ENCODE peak calls at places on chromosomes 12 and 14, in four cellular contexts. O is brain microvascular endothelial cell; Y is ascending aorta; I is CD8-positive, alpha-beta T cell. G is an unnamed sample. For H3K36me3, the result is how much of the 10 kb centered on the place peaks cover.

GRCh38 chr12:109609256-109609821 is 35.7 kb downstream of the MVK start:
- DNase-seq in I (no peak), O (no peak), Y (no peak), G (no peak)

GRCh38 chr12:51819851-51820720 is 28.4 kb downstream of the FIGNL2 start:
- DNase-seq in I (no peak), Y (no peak), O (no peak), G (no peak)

GRCh38 chr14:88992011-88992410 is 167.6 kb downstream of the TTC8 start:
- DNase-seq in O (no peak), I (no peak), Y (no peak), G (no peak)

GRCh38 chr14:102749393-102749792 is 27.9 kb upstream of the TRAF3 start:
- DNase-seq in Y (no peak), O (no peak), I (no peak), G (no peak)

GRCh38 chr12:112352921-112353320 is 29.3 kb downstream of the HECTD4 start:
- DNase-seq in O (no peak), Y (no peak), I (no peak), G (no peak)

GRCh38 chr12:129540249-129540648 is 363.6 kb downstream of the TMEM132D start:
- DNase-seq in I (no peak), O (no peak), Y (no peak), G (no peak)

GRCh38 chr14:51666831-51667230 is 15.1 kb downstream of the FRMD6 start:
- DNase-seq in I (no peak), Y (no peak), O (no peak), G (no peak)

GRCh38 chr14:56482306-56482705 is 97.3 kb upstream of the TMEM260 start:
- DNase-seq in O (peak), I (no peak), Y (no peak), G (no peak)

GRCh38 chr12:118743896-118744700 is 237.2 kb upstream of the SRRM4 start:
- DNase-seq in O (no peak), Y (no peak), I (no peak), G (no peak)

GRCh38 chr12:1840981-1841425 is 20.6 kb downstream of the LRTM2 start:
- DNase-seq in Y (no peak), O (no peak), I (no peak), G (no peak)

GRCh38 chr12:86837246-86837645 is 581.1 kb upstream of the MGAT4C start:
- DNase-seq in O (no peak), Y (no peak), I (no peak), G (no peak)

GRCh38 chr12:66398931-66399625 is 96.8 kb downstream of the HELB start:
- DNase-seq in O (peak), I (no peak), Y (no peak), G (no peak)

GRCh38 chr12:4148418-4149056 is 125.0 kb upstream of the CCND2 start:
- DNase-seq in I (peak), O (no peak), Y (no peak), G (no peak)

GRCh38 chr14:42884100-42884499 is 1277.4 kb downstream of the LRFN5 start:
- DNase-seq in O (no peak), I (no peak), Y (no peak), G (peak)

GRCh38 chr14:63510538-63510937 is 32.6 kb downstream of the PPP2R5E start:
- DNase-seq in Y (no peak), O (no peak), I (no peak), G (no peak)

GRCh38 chr14:62077676-62078261 is 315.5 kb downstream of the SNAPC1 start:
- DNase-seq in O (no peak), Y (no peak), I (no peak), G (no peak)

GRCh38 chr12:19287302-19287701 is 152.0 kb upstream of the AEBP2 start:
- DNase-seq in I (no peak), Y (no peak), O (no peak), G (no peak)

GRCh38 chr14:25108959-25109358 is 59.0 kb upstream of the STXBP6 start:
- DNase-seq in O (no peak), Y (no peak), I (no peak), G (no peak)

GRCh38 chr14:79841433-79841832 is 369.9 kb downstream of the DIO2 start:
- DNase-seq in O (no peak), Y (no peak), I (no peak), G (no peak)

GRCh38 chr14:35050652-35051051 is 4.6 kb downstream of the FAM177A1 start:
- DNase-seq in I (no peak), O (peak), Y (no peak), G (no peak)

GRCh38 chr12:127980585-127980984 is 286.4 kb upstream of the TMEM132C start:
- DNase-seq in Y (no peak), O (no peak), I (no peak), G (no peak)

GRCh38 chr12:52266514-52266913 is 7.9 kb upstream of the KRT86 start:
- DNase-seq in I (no peak), Y (no peak), O (no peak), G (no peak)

GRCh38 chr14:97977711-97978261 is 1180.6 kb downstream of the VRK1 start:
- DNase-seq in Y (peak), I (peak), O (no peak), G (no peak)

GRCh38 chr12:5485471-5485870 is 53.6 kb downstream of the NTF3 start:
- DNase-seq in O (no peak), I (no peak), Y (no peak), G (no peak)

GRCh38 chr14:24392327-24393098 is 6.3 kb upstream of the NYNRIN start:
- DNase-seq in Y (no peak), I (no peak), O (peak), G (no peak)

GRCh38 chr12:123714302-123714627 is 2.1 kb downstream of the ATP6V0A2 start:
- DNase-seq in O (no peak), Y (no peak), I (no peak), G (no peak)

GRCh38 chr12:49624919-49625577 is 1.7 kb downstream of the PRPF40B start:
- DNase-seq in I (no peak), O (no peak), Y (no peak), G (no peak)

GRCh38 chr12:31362759-31363415 is 36.9 kb upstream of the SINHCAF start:
- DNase-seq in O (no peak), Y (no peak), I (no peak), G (no peak)

GRCh38 chr12:111636209-111636928 is 37.3 kb upstream of the ATXN2 start:
- DNase-seq in Y (no peak), O (peak), I (no peak), G (no peak)

GRCh38 chr12:85642810-85643209 is 193.4 kb downstream of the RASSF9 start:
- DNase-seq in I (no peak), O (peak), Y (no peak), G (no peak)

GRCh38 chr12:108594-108993 is 42.0 kb downstream of the IQSEC3 start:
- DNase-seq in Y (no peak), I (no peak), O (no peak), G (no peak)

GRCh38 chr14:104594310-104595046 is 10.1 kb downstream of the TMEM179 start:
- DNase-seq in O (no peak), Y (no peak), I (no peak), G (no peak)

GRCh38 chr12:75489613-75490210 is 9.2 kb downstream of the GLIPR1 start:
- DNase-seq in Y (no peak), O (no peak), I (no peak), G (no peak)

GRCh38 chr12:13189254-13189653 is 7.3 kb upstream of the EMP1 start:
- DNase-seq in I (no peak), Y (no peak), O (no peak), G (no peak)

GRCh38 chr14:55138091-55138490 is 9.0 kb downstream of the LGALS3 start:
- DNase-seq in O (no peak), I (no peak), Y (no peak), G (no peak)

GRCh38 chr14:102454711-102455110 is 54.9 kb downstream of the ANKRD9 start:
- DNase-seq in Y (no peak), O (no peak), I (no peak), G (no peak)

GRCh38 chr12:38162013-38162412 is 154.6 kb upstream of the ALG10B start:
- DNase-seq in I (no peak), Y (no peak), O (no peak), G (no peak)

GRCh38 chr12:52207895-52208294 is 16.1 kb upstream of the KRT80 start:
- DNase-seq in I (no peak), Y (peak), O (no peak), G (no peak)

GRCh38 chr14:36773136-36773540 is 111.5 kb downstream of the PAX9 start:
- DNase-seq in Y (no peak), O (peak), I (no peak), G (no peak)
- TF ChIP-seq CTCF in Y (no peak), O (peak), I (no peak), G (peak)

GRCh38 chr12:108525681-108526080 is 10.6 kb downstream of the FICD start:
- DNase-seq in I (no peak), Y (no peak), O (peak), G (peak)
- H3K36me3 ChIP-seq in I (half or more), Y (half or more), O (half or more), G (under half)

GRCh38 chr14:86570371-86570770 is 1040.4 kb downstream of the FLRT2 start:
- DNase-seq in I (no peak), O (no peak), Y (no peak), G (no peak)

GRCh38 chr14:86574026-86574777 is 1044.3 kb downstream of the FLRT2 start:
- DNase-seq in O (peak), Y (no peak), I (no peak), G (no peak)

GRCh38 chr14:86575141-86575540 is 1045.2 kb downstream of the FLRT2 start:
- DNase-seq in Y (no peak), I (no peak), O (no peak), G (no peak)

GRCh38 chr14:86574778-86575129 is 1044.8 kb downstream of the FLRT2 start:
- DNase-seq in Y (no peak), O (no peak), I (no peak), G (no peak)
- H3K4me3 ChIP-seq in Y (no peak), O (no peak), I (no peak), G (no peak)

GRCh38 chr14:82661258-82661657 is 1127.6 kb upstream of the SEL1L start:
- DNase-seq in Y (no peak), O (no peak), I (no peak), G (no peak)

GRCh38 chr14:82667501-82667900 is 1133.8 kb upstream of the SEL1L start:
- DNase-seq in Y (no peak), O (no peak), I (no peak), G (no peak)

GRCh38 chr14:82667006-82667405 is 1133.4 kb upstream of the SEL1L start:
- DNase-seq in I (no peak), O (no peak), Y (no peak), G (no peak)
- TF ChIP-seq CTCF in I (no peak), O (no peak), Y (no peak), G (no peak)

DNA sequence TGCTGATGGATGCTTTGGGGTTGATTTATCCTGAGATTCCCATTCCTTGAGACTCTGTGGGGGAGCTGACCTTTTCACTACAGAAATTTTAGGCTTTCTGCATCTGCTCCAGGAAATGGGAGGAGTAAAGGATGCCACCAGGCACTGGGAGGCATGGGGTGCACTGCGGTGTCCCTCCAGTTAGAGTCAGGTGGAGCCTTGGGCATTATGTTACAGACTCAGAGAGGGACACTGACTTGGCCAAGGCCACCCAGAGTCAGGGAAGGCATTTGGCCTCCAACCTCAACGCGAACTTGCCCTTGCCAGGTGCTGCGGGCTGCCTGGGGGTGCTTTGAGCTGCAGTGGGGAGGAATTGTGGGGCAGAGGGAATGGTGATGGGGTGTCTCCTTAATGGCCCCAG is 58.0 kb upstream of the TBX3 start:
- DNase-seq in O (no peak), Y (no peak), I (no peak), G (no peak)
- H3K36me3 ChIP-seq in O (under half), Y (under half), I (under half), G (under half)

GRCh38 chr12:120534203-120534702 is at the start of gene RNF10:
- DNase-seq in I (peak), Y (no peak), O (peak), G (peak)
- H3K4me3 ChIP-seq in I (peak), Y (peak), O (peak), G (peak)